ENCODE peak calls at places on chromosomes 4 and X, in eight cellular contexts. J is IMR-90, M is neuronal stem cell, V is heart left ventricle, B is PC-3, F is ascending aorta, D is left ventricle myocardium inferior, Q is SJSA1. Y is an unnamed sample. For H3K36me3, H3K27me3 and H3K4me1, the result is how much of the 10 kb centered on the place peaks cover.

GRCh38 chr4:8615366-8615765 is 22.8 kb downstream of the CPZ start:
- DNase-seq in J (no peak), M (no peak), V (peak), B (no peak), F (no peak), D (no peak), Q (no peak), Y (no peak)

GRCh38 chr4:47065099-47065498 is 33.7 kb downstream of the GABRB1 start:
- DNase-seq in J (no peak), M (no peak), V (no peak), B (no peak), F (no peak), D (no peak), Q (no peak), Y (no peak)

GRCh38 chr4:122728781-122729330 is 3.6 kb upstream of the BBS12 start:
- DNase-seq in J (no peak), M (no peak), V (no peak), B (no peak), F (no peak), D (no peak), Q (no peak), Y (no peak)

GRCh38 chrX:153687121-153688039 is at the start of gene SLC6A8:
- DNase-seq in J (peak), M (no peak), V (peak), B (peak), F (peak), D (peak), Q (peak), Y (peak)

GRCh38 chrX:46374371-46374770 is 170.8 kb downstream of the ZNF674 start:
- DNase-seq in J (no peak), M (no peak), V (no peak), B (no peak), F (no peak), D (no peak), Q (no peak), Y (no peak)

GRCh38 chrX:72100824-72101351 is 30.8 kb downstream of the RTL5 start:
- DNase-seq in J (no peak), M (no peak), V (no peak), B (no peak), F (no peak), D (no peak), Q (no peak), Y (peak)

GRCh38 chr4:154506253-154506652 is 14.7 kb upstream of the DCHS2 start:
- DNase-seq in J (peak), M (peak), V (no peak), B (peak), F (no peak), D (no peak), Q (no peak), Y (peak)

GRCh38 chr4:21768349-21769310 is 179.9 kb downstream of the KCNIP4 start:
- DNase-seq in J (peak), M (peak), V (no peak), B (peak), F (no peak), D (no peak), Q (no peak), Y (peak)

GRCh38 chrX:34764842-34765241 is 107.8 kb upstream of the TMEM47 start:
- DNase-seq in J (no peak), M (peak), V (no peak), B (peak), F (no peak), D (no peak), Q (no peak), Y (no peak)

GRCh38 chr4:47972721-47973120 is 43.8 kb downstream of the CNGA1 start:
- DNase-seq in J (no peak), M (no peak), V (no peak), B (peak), F (no peak), D (no peak), Q (no peak), Y (no peak)

GRCh38 chr4:80577991-80578390 is 242.5 kb downstream of the CFAP299 start:
- DNase-seq in J (no peak), M (no peak), V (no peak), B (peak), F (no peak), D (no peak), Q (no peak), Y (no peak)

GRCh38 chr4:156547439-156547838 is 424.2 kb downstream of the PDGFC start:
- DNase-seq in J (peak), M (no peak), V (no peak), B (peak), F (no peak), D (no peak), Q (peak), Y (no peak)

GRCh38 chrX:115459883-115460564 is 101.0 kb upstream of the PLS3 start:
- DNase-seq in J (peak), M (no peak), V (no peak), B (peak), F (no peak), D (no peak), Q (no peak), Y (no peak)

GRCh38 chrX:24676403-24677024 is 17.2 kb upstream of the POLA1 start:
- DNase-seq in J (no peak), M (no peak), V (no peak), B (peak), F (no peak), D (no peak), Q (no peak), Y (no peak)

GRCh38 chrX:140815868-140816267 is 106.3 kb downstream of the LINC00632 start:
- DNase-seq in J (peak), M (no peak), V (no peak), B (peak), F (no peak), D (no peak), Q (no peak), Y (no peak)

GRCh38 chrX:44344194-44344593 is 722 bp upstream of the EFHC2 start:
- DNase-seq in J (no peak), M (no peak), V (no peak), B (no peak), F (no peak), D (no peak), Q (no peak), Y (peak)

GRCh38 chrX:64908121-64908520 is 68.1 kb downstream of the ZC4H2 start:
- DNase-seq in J (no peak), M (no peak), V (no peak), B (no peak), F (no peak), D (no peak), Q (no peak), Y (no peak)

GRCh38 chr4:121283319-121283718 is 97.5 kb downstream of the QRFPR start:
- DNase-seq in J (no peak), M (no peak), V (no peak), B (no peak), F (no peak), D (no peak), Q (no peak), Y (no peak)

GRCh38 chr4:84051728-84052127 is 447.4 kb downstream of the NKX6-1 start:
- DNase-seq in J (no peak), M (peak), V (no peak), B (no peak), F (no peak), D (no peak), Q (no peak), Y (no peak)

GRCh38 chr4:140697709-140698560 is 58.2 kb downstream of the TBC1D9 start:
- DNase-seq in J (no peak), M (no peak), V (no peak), B (no peak), F (no peak), D (no peak), Q (no peak), Y (no peak)

DNA sequence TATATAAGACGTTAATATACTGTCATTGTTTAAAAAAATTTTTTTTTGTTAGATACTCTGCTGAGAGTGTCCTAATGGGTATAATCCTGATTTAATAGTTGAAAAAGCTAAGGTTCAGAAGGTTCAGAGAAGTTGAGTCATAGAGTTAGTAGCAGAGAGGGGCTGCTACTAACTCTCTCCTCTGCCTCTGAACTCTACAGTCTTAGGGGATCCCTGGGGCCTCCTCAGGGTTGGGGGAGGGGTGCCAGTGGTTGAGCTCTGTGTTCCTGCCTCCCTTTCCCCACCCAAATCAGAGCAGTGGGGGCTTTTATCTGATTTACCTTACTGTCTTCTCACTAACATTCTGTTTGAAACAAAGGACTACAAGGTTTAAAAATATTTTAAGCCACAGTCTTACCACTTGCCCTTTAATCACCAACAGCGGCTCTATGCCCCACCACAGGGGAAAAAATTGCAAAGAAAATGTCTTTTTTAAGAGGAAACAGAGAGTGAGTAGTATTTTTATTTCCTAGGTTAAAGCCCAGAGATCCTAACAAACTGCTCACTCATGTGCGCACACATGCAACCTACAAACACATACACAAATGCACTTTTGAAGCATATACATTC is 102.2 kb upstream of the ATP6AP2 start:
- DNase-seq in J (no peak), M (no peak), V (no peak), B (no peak), F (no peak), D (no peak), Q (no peak), Y (no peak)
- H3K36me3 ChIP-seq in J (under half), M (under half), V (under half), B (under half), F (under half), D (under half), Q (under half), Y (under half)

GRCh38 chrX:19127649-19128168 is 5.4 kb upstream of the ADGRG2 start:
- DNase-seq in J (no peak), M (no peak), V (peak), B (peak), F (no peak), D (peak), Q (no peak), Y (no peak)
- H3K27me3 ChIP-seq in J (under half), M (under half), V (under half), B (under half), F (under half), D (under half), Q (under half), Y (under half)

GRCh38 chrX:136931661-136932060 is 51.1 kb upstream of the RBMX start:
- DNase-seq in J (no peak), M (no peak), V (no peak), B (no peak), F (no peak), D (no peak), Q (no peak), Y (no peak)
- H3K4me1 ChIP-seq in J (under half), M (under half), V (under half), B (under half), F (under half), D (under half), Q (under half), Y (under half)

GRCh38 chr4:26385690-26386089 is 64.9 kb downstream of the RBPJ start:
- DNase-seq in J (no peak), M (no peak), V (no peak), B (no peak), F (no peak), D (no peak), Q (no peak), Y (peak)
- H3K36me3 ChIP-seq in J (under half), M (under half), V (under half), B (under half), F (under half), D (under half), Q (under half), Y (under half)

GRCh38 chr4:6475492-6476020 is 3.1 kb upstream of the PPP2R2C start:
- DNase-seq in J (no peak), M (no peak), V (no peak), B (no peak), F (peak), D (no peak), Q (no peak), Y (no peak)

GRCh38 chr4:6472387-6473263 is at the start of gene PPP2R2C:
- DNase-seq in J (no peak), M (peak), V (no peak), B (peak), F (peak), D (no peak), Q (no peak), Y (no peak)

GRCh38 chr4:6473264-6474052 is 1.0 kb upstream of the PPP2R2C start:
- DNase-seq in J (no peak), M (no peak), V (no peak), B (no peak), F (peak), D (no peak), Q (no peak), Y (no peak)

GRCh38 chr4:6474705-6475457 is 2.5 kb upstream of the PPP2R2C start:
- DNase-seq in J (no peak), M (no peak), V (no peak), B (no peak), F (peak), D (no peak), Q (no peak), Y (no peak)

GRCh38 chr4:6474053-6474568 is 1.7 kb upstream of the PPP2R2C start:
- DNase-seq in J (no peak), M (no peak), V (no peak), B (no peak), F (peak), D (no peak), Q (no peak), Y (no peak)
- H3K27me3 ChIP-seq in J (under half), M (half or more), V (under half), B (under half), F (under half), D (half or more), Q (under half), Y (under half)

GRCh38 chr4:112060212-112060611 is 85.0 kb upstream of the FAM241A start:
- DNase-seq in J (peak), M (peak), V (no peak), B (peak), F (no peak), D (no peak), Q (no peak), Y (peak)

GRCh38 chr4:112053825-112054224 is 91.4 kb upstream of the FAM241A start:
- DNase-seq in J (no peak), M (no peak), V (no peak), B (no peak), F (no peak), D (no peak), Q (no peak), Y (no peak)

GRCh38 chr4:112055100-112055499 is 90.2 kb upstream of the FAM241A start:
- DNase-seq in J (no peak), M (no peak), V (no peak), B (no peak), F (no peak), D (no peak), Q (no peak), Y (no peak)

GRCh38 chr4:112058433-112058832 is 86.8 kb upstream of the FAM241A start:
- DNase-seq in J (peak), M (no peak), V (no peak), B (no peak), F (no peak), D (no peak), Q (no peak), Y (peak)

DNA sequence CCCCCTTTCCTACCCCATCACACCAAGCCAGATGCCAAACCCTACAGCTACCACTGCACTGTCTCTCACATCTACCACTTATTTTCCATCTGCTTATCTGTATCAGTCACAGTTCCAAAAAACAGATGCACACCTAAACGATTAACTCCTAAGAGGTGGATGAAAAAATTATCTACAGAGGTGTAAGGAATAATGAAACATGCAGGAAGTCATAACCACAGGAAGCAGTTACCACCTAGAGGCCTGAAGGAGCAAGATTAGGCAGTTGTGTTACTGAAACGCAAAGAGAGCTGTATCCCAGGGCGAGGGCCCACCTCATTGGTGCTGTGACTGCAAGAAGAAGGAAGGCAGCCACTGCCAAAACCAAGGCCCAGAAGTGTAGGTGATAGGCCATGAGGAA is 87.8 kb upstream of the FAM241A start:
- DNase-seq in J (no peak), M (no peak), V (no peak), B (no peak), F (no peak), D (no peak), Q (no peak), Y (no peak)
- H3K4me1 ChIP-seq in J (under half), M (under half), V (under half), B (under half), F (under half), D (under half), Q (under half), Y (under half)

DNA sequence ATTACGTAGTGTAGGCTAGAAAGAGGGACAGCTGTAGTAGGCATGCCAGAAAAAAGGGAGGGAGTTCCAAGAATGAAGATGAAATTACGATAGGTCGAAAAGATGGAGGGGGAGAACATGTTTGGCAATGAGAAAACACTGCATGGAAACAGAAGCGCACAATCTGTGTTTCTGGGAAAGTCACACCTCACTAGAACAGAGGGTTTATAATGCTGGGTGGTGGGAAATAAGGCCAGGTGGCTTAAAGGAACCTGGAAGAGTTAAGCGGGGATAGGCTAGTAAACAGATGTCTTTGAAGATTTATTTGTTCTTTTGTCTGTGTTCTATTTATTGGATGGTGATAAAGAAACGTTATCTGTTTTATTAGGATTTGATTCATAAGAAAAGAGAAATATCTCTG is 29.1 kb downstream of the TRAPPC11 start:
- DNase-seq in J (no peak), M (no peak), V (no peak), B (no peak), F (no peak), D (no peak), Q (no peak), Y (no peak)
- H3K36me3 ChIP-seq in J (under half), M (under half), V (half or more), B (under half), F (half or more), D (half or more), Q (half or more), Y (under half)

Y was measured in small intestine.